ENCODE peak calls at places on chromosomes 5 and 9, in five cellular contexts. One of them, this sample, is unnamed.

GRCh38 chr9:128178806-128179431 is 12.5 kb downstream of the CIZ1 start:
- DNase-seq in choroid plexus epithelial cell: no peak
- DNase-seq in mammary epithelial cell: no peak
- DNase-seq in uterus: no peak
- DNase-seq in GM12865: no peak
- DNase-seq in this sample: no peak

GRCh38 chr5:131212471-131213021 is 41.8 kb downstream of the LYRM7 start:
- DNase-seq in choroid plexus epithelial cell: no peak
- DNase-seq in mammary epithelial cell: no peak
- DNase-seq in uterus: no peak
- DNase-seq in GM12865: peak
- DNase-seq in this sample: no peak

GRCh38 chr5:90590-91547 is 1.1 kb upstream of the PLEKHG4B start:
- DNase-seq in choroid plexus epithelial cell: peak
- DNase-seq in mammary epithelial cell: no peak
- DNase-seq in uterus: no peak
- DNase-seq in GM12865: no peak
- DNase-seq in this sample: no peak

GRCh38 chr5:167644619-167645018 is 646.8 kb upstream of the WWC1 start:
- DNase-seq in choroid plexus epithelial cell: peak
- DNase-seq in mammary epithelial cell: peak
- DNase-seq in uterus: no peak
- DNase-seq in GM12865: no peak
- DNase-seq in this sample: no peak

GRCh38 chr5:68320094-68320986 is 104.8 kb downstream of the PIK3R1 start:
- DNase-seq in choroid plexus epithelial cell: no peak
- DNase-seq in mammary epithelial cell: no peak
- DNase-seq in uterus: no peak
- DNase-seq in GM12865: no peak
- DNase-seq in this sample: no peak

GRCh38 chr9:120381839-120382238 is 198.1 kb downstream of the CDK5RAP2 start:
- DNase-seq in choroid plexus epithelial cell: no peak
- DNase-seq in mammary epithelial cell: no peak
- DNase-seq in uterus: no peak
- DNase-seq in GM12865: no peak
- DNase-seq in this sample: no peak

GRCh38 chr9:136284951-136285350 is 18.9 kb downstream of the CCDC187 start:
- DNase-seq in choroid plexus epithelial cell: no peak
- DNase-seq in mammary epithelial cell: no peak
- DNase-seq in uterus: no peak
- DNase-seq in GM12865: no peak
- DNase-seq in this sample: no peak

GRCh38 chr5:40929049-40929448 is 19.8 kb downstream of the C7 start:
- DNase-seq in choroid plexus epithelial cell: peak
- DNase-seq in mammary epithelial cell: no peak
- DNase-seq in uterus: no peak
- DNase-seq in GM12865: no peak
- DNase-seq in this sample: no peak

DNA sequence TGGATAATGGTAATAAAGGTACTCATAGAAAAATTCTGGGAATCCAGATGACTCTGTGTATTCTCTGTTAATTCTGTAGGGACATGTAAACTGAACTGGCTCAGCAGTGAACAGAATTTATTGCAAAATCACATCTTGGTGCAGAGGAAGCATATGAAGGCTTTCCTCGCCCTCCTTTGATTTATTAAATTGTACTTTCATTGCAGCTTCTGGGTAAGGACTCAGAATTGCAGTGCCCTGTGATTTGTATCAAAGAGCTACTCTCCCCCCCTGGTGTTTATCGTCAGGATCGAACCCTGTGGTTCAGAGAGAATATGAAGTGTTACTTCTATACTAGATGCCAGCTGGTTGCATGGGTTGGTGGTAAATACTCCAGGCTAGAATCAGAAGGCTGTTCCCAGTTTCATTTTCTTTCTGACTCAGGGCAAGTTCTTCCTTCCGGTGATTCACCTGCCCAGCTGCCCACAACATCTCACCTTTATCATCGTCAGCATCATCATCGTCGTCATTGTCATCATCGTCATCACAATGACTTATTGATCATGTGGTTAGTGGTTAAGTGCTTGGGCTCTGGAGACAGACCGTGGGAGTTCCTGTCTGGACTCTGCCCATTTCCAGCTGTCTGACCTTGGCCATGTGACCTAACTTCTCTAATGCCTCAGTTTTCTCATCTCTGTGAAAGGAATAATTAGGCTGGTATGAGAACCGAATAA is 238.8 kb downstream of the ARHGAP26 start:
- DNase-seq in choroid plexus epithelial cell: peak
- DNase-seq in mammary epithelial cell: peak
- DNase-seq in uterus: no peak
- DNase-seq in GM12865: peak
- DNase-seq in this sample: peak
- TF ChIP-seq CTCF in choroid plexus epithelial cell: peak
- TF ChIP-seq CTCF in mammary epithelial cell: peak
- TF ChIP-seq CTCF in uterus: no peak
- TF ChIP-seq CTCF in GM12865: no peak
- TF ChIP-seq CTCF in this sample: peak

DNA sequence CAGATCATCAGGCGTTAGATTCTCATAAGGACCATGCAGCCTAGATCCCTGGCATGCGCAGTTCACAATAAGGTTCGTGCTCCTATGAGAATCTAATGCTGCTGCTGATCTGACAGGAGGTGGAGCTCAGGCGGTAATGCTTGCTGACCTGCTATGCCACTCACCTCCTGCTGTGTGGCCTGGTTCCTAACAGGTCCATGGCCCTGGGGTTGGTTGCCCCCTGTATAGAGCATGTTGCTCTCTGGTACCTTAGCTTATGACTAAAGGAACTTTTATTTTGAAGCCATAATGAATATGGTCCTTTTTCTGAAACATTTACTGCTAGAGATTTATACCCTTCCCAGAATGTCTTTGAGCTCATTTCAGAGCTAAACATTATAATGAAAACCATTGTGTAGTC is 3.1 kb downstream of the MAN2A1 start:
- DNase-seq in choroid plexus epithelial cell: no peak
- DNase-seq in mammary epithelial cell: no peak
- DNase-seq in uterus: no peak
- DNase-seq in GM12865: peak
- DNase-seq in this sample: no peak
- H3K4me3 ChIP-seq in choroid plexus epithelial cell: no peak
- H3K4me3 ChIP-seq in mammary epithelial cell: no peak
- H3K4me3 ChIP-seq in uterus: no peak
- H3K4me3 ChIP-seq in GM12865: peak
- H3K4me3 ChIP-seq in this sample: no peak

DNA sequence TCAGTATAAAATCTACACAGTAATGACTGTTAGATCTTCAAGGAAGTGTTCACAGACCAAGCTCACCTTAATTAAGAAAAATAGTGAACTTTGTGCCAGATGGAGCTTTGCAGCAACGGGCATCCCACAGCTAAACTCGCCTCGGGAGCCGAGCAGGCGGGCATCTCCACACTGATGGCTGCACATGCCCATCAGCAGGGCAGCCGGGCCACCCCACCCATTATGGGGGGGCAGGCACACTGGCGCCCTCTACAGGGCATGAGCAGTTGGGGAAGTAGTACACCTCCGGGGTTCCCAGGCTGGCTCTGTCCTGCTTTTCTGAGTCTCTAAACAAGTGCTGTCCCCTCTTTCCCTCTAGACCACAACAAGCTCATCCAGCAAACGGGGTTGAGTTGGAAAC is 21.6 kb downstream of the ANKS6 start:
- DNase-seq in choroid plexus epithelial cell: no peak
- DNase-seq in mammary epithelial cell: no peak
- DNase-seq in uterus: no peak
- DNase-seq in GM12865: no peak
- DNase-seq in this sample: no peak
- TF ChIP-seq CTCF in choroid plexus epithelial cell: peak
- TF ChIP-seq CTCF in mammary epithelial cell: peak
- TF ChIP-seq CTCF in uterus: no peak
- TF ChIP-seq CTCF in GM12865: peak
- TF ChIP-seq CTCF in this sample: peak

GRCh38 chr5:177131711-177132503 is 1.7 kb upstream of the NSD1 start:
- DNase-seq in choroid plexus epithelial cell: no peak
- DNase-seq in mammary epithelial cell: no peak
- DNase-seq in uterus: peak
- DNase-seq in GM12865: no peak
- DNase-seq in this sample: no peak
- H3K4me3 ChIP-seq in choroid plexus epithelial cell: peak
- H3K4me3 ChIP-seq in mammary epithelial cell: no peak
- H3K4me3 ChIP-seq in uterus: peak
- H3K4me3 ChIP-seq in GM12865: no peak
- H3K4me3 ChIP-seq in this sample: no peak

GRCh38 chr5:60585618-60586017 is 114.3 kb downstream of the DEPDC1B start:
- DNase-seq in choroid plexus epithelial cell: no peak
- DNase-seq in mammary epithelial cell: no peak
- DNase-seq in uterus: no peak
- DNase-seq in GM12865: no peak
- DNase-seq in this sample: no peak

GRCh38 chr5:60584304-60584703 is 115.7 kb downstream of the DEPDC1B start:
- DNase-seq in choroid plexus epithelial cell: no peak
- DNase-seq in mammary epithelial cell: no peak
- DNase-seq in uterus: no peak
- DNase-seq in GM12865: peak
- DNase-seq in this sample: no peak

GRCh38 chr5:60590172-60590571 is 109.8 kb downstream of the DEPDC1B start:
- DNase-seq in choroid plexus epithelial cell: no peak
- DNase-seq in mammary epithelial cell: no peak
- DNase-seq in uterus: no peak
- DNase-seq in GM12865: no peak
- DNase-seq in this sample: no peak

GRCh38 chr5:60583598-60583997 is 116.4 kb downstream of the DEPDC1B start:
- DNase-seq in choroid plexus epithelial cell: no peak
- DNase-seq in mammary epithelial cell: no peak
- DNase-seq in uterus: no peak
- DNase-seq in GM12865: peak
- DNase-seq in this sample: no peak

GRCh38 chr5:60586307-60586901 is 113.6 kb downstream of the DEPDC1B start:
- DNase-seq in choroid plexus epithelial cell: peak
- DNase-seq in mammary epithelial cell: no peak
- DNase-seq in uterus: no peak
- DNase-seq in GM12865: peak
- DNase-seq in this sample: peak
- TF ChIP-seq CTCF in choroid plexus epithelial cell: peak
- TF ChIP-seq CTCF in mammary epithelial cell: peak
- TF ChIP-seq CTCF in uterus: peak
- TF ChIP-seq CTCF in GM12865: peak
- TF ChIP-seq CTCF in this sample: peak

This sample was measured in epithelial cell of proximal tubule.